ENCODE peak calls at places on chromosomes 12 and 14, in ten cellular contexts. Q is aorta, I is GM23248, V is tibial nerve, Z is HCT116, M is foreskin fibroblast, W is WERI-Rb-1, Y is cardiac muscle cell, A is fibroblast of lung, X is left ventricle myocardium inferior. L is an unnamed sample.
A peak's percentile ranks its signal among the peaks of the same experiment; 100 is the strongest.

GRCh38 chr14:104643306-104643705 is 38.7 kb upstream of the TMEM179 start:
- DNase-seq in Q (no peak), I (no peak), V (no peak), Z (no peak), M (no peak), W (no peak), Y (no peak), A (no peak), X (no peak), L (no peak)

GRCh38 chr14:50875359-50876090 is 3.7 kb downstream of the ABHD12B start:
- DNase-seq in Q (no peak), I (peak; percentile 64), V (no peak), Z (no peak), M (peak; percentile 38), W (peak; percentile 20), Y (no peak), A (peak; percentile 48), X (no peak), L (no peak)

GRCh38 chr14:28886940-28887339 is 120.4 kb downstream of the FOXG1 start:
- DNase-seq in Q (no peak), I (no peak), V (no peak), Z (no peak), M (no peak), W (no peak), Y (no peak), A (no peak), X (no peak), L (no peak)

GRCh38 chr12:14836336-14837210 is 6.8 kb downstream of the ART4 start:
- DNase-seq in Q (no peak), I (peak; percentile 92), V (no peak), Z (no peak), M (peak; percentile 79), W (no peak), Y (no peak), A (peak; percentile 95), X (no peak), L (no peak)

GRCh38 chr14:76430017-76430416 is 54.1 kb downstream of the ESRRB start:
- DNase-seq in Q (no peak), I (no peak), V (no peak), Z (no peak), M (no peak), W (no peak), Y (no peak), A (no peak), X (no peak), L (no peak)

GRCh38 chr12:132986885-132987225 is 688 bp downstream of the ZNF26 start:
- DNase-seq in Q (no peak), I (peak; percentile 69), V (no peak), Z (no peak), M (peak; percentile 5), W (no peak), Y (no peak), A (peak; percentile 31), X (no peak), L (no peak)

GRCh38 chr14:103870891-103871595 is 23.7 kb upstream of the PPP1R13B start:
- DNase-seq in Q (no peak), I (no peak), V (no peak), Z (no peak), M (no peak), W (no peak), Y (no peak), A (no peak), X (no peak), L (no peak)

GRCh38 chr14:40346275-40346674 is 914.0 kb upstream of the FBXO33 start:
- DNase-seq in Q (no peak), I (no peak), V (no peak), Z (no peak), M (no peak), W (no peak), Y (no peak), A (no peak), X (no peak), L (no peak)

GRCh38 chr12:52675301-52675701 is 4.9 kb downstream of the KRT1 start:
- DNase-seq in Q (no peak), I (no peak), V (no peak), Z (no peak), M (no peak), W (no peak), Y (no peak), A (no peak), X (no peak), L (no peak)

GRCh38 chr12:52280319-52280795 is 5.9 kb downstream of the KRT86 start:
- DNase-seq in Q (peak; percentile 79), I (peak; percentile 95), V (peak; percentile 57), Z (peak; percentile 93), M (peak; percentile 80), W (no peak), Y (no peak), A (peak; percentile 95), X (no peak), L (no peak)

GRCh38 chr12:63150255-63151060 is 543 bp downstream of the AVPR1A start:
- DNase-seq in Q (peak; percentile 41), I (peak; percentile 11), V (no peak), Z (no peak), M (no peak), W (peak; percentile 44), Y (peak; percentile 58), A (no peak), X (peak; percentile 23), L (no peak)

GRCh38 chr12:21305666-21306065 is 29.1 kb downstream of the SLCO1A2 start:
- DNase-seq in Q (no peak), I (no peak), V (no peak), Z (no peak), M (no peak), W (no peak), Y (no peak), A (no peak), X (no peak), L (no peak)

GRCh38 chr14:101604935-101605767 is 43.9 kb downstream of the DIO3 start:
- DNase-seq in Q (no peak), I (no peak), V (no peak), Z (no peak), M (no peak), W (no peak), Y (no peak), A (no peak), X (no peak), L (no peak)

GRCh38 chr12:19166387-19166786 is 36.9 kb downstream of the PLEKHA5 start:
- DNase-seq in Q (no peak), I (no peak), V (no peak), Z (no peak), M (no peak), W (no peak), Y (no peak), A (no peak), X (no peak), L (no peak)

GRCh38 chr14:88352299-88353097 is 29.4 kb upstream of the KCNK10 start:
- DNase-seq in Q (no peak), I (no peak), V (no peak), Z (no peak), M (peak; percentile 40), W (no peak), Y (peak; percentile 11), A (peak; percentile 22), X (no peak), L (no peak)

GRCh38 chr12:89731064-89731463 is 22.4 kb upstream of the ATP2B1 start:
- DNase-seq in Q (no peak), I (peak; percentile 67), V (no peak), Z (no peak), M (peak; percentile 69), W (no peak), Y (no peak), A (no peak), X (no peak), L (no peak)

GRCh38 chr12:122835693-122836026 is 403 bp downstream of the HIP1R start:
- DNase-seq in Q (no peak), I (no peak), V (no peak), Z (no peak), M (no peak), W (no peak), Y (peak; percentile 63), A (no peak), X (no peak), L (no peak)
- H3K4me3 ChIP-seq in Q (peak overlapping the region; percentile 88), I (peak overlapping the region; percentile 81), V (peak overlapping the region; percentile 39), Z (peak overlapping the region; percentile 71), M (peak overlapping the region; percentile 69), W (peak overlapping the region; percentile 62), Y (peak overlapping the region; percentile 70), A (peak overlapping the region; percentile 69), X (peak overlapping the region; percentile 83), L (peak overlapping the region; percentile 57)

DNA sequence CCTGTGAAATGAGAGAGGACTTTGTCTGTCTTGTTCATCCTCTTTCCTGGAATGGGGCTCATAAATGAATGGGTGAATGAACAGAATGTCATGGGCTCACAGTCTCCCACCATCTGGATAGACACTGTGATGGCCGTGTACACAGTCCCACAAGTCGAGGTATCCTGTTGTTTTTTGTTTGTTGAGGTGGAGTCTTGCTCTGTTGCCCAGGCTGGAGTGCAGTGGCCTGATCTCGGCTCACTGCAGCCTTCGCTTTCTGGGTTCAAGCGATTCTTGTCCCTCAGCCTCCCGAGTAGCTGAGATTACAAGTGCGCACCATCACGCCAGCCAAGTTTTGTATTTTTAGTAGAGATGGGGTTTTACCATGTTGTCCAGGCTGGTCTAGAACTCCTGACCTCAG is 16.1 kb upstream of the PLA2G1B start:
- DNase-seq in Q (no peak), I (no peak), V (no peak), Z (no peak), M (no peak), W (no peak), Y (no peak), A (no peak), X (no peak), L (no peak)
- H3K4me3 ChIP-seq in Q (no peak overlapping the region), I (no peak overlapping the region), V (no peak overlapping the region), Z (no peak overlapping the region), M (no peak overlapping the region), W (no peak overlapping the region), Y (no peak overlapping the region), A (no peak overlapping the region), X (no peak overlapping the region), L (no peak overlapping the region)

DNA sequence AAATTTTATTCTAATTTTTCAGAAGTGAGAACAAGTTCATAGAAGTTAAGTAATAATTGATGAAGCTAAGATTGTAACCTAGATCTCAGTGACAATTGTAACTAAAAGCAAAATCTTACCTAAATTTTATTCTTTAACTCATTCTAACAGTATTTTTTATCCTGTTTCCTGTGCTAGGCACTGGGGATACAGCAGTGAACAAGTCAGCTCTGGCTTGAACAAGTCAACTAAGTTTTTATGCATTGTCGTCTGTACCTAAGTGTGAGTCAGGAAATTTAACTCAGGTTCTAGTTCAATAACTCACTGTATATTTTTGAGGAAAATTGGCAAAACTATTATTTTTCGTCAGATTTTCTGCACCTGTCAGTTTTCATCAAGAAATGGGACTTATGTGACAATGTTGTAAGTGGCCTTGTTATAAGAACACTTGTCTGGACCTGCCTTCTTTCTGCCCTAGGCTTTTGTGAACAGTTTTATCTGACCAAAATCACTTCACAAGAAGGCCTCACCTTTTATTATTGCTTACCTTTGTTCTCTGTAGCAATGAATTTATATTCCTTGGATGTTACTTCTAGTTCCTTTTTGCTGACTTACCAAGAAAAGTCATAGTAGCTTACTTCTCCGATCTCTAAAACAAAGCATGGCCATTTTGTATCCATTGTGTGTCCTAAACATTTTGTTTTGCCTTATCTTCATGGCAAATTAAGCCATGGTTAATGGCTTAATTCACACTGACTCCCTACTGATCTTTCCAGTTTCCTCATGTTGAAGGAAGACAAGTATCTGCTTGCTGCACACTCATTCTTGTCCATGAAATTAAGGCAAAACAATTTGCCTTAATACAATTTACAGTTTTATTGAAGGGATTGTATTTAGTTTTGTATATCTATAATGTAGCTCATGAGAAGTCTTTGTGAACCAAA is 2.7 kb downstream of the TMTC3 start:
- DNase-seq in Q (no peak), I (no peak), V (no peak), Z (no peak), M (no peak), W (no peak), Y (no peak), A (no peak), X (no peak), L (no peak)
- H3K4me3 ChIP-seq in Q (no peak overlapping the region), I (no peak overlapping the region), V (no peak overlapping the region), Z (no peak overlapping the region), M (no peak overlapping the region), W (no peak overlapping the region), Y (no peak overlapping the region), A (no peak overlapping the region), X (no peak overlapping the region), L (no peak overlapping the region)

GRCh38 chr14:91835920-91836843 is 31.2 kb downstream of the TC2N start:
- DNase-seq in Q (peak; percentile 77), I (peak; percentile 20), V (no peak), Z (peak; percentile 56), M (no peak), W (peak; percentile 93), Y (peak; percentile 86), A (no peak), X (peak; percentile 62), L (peak; percentile 92)
- H3K4me3 ChIP-seq in Q (peak overlapping the region; percentile 92), I (peak overlapping the region; percentile 62), V (peak overlapping the region; percentile 36), Z (peak overlapping the region; percentile 66), M (peak overlapping the region; percentile 69), W (peak overlapping the region; percentile 90), Y (peak overlapping the region; percentile 63), A (peak overlapping the region; percentile 55), X (peak overlapping the region; percentile 69), L (peak overlapping the region; percentile 75)